ENCODE peak calls at places on chromosomes 7 and 10, in eight cellular contexts. L, K, H, W, X, E, J and C are unnamed samples.

GRCh38 chr7:99729501-99730261 is 5.3 kb downstream of the CYP3A7 start:
- DNase-seq in K (peak; percentile 64), J (no peak), H (no peak), E (no peak), W (no peak), L (peak; percentile 68), X (no peak), C (no peak)

GRCh38 chr10:133568287-133568614 is 2.9 kb upstream of the SYCE1 start:
- DNase-seq in X (no peak), L (no peak), W (no peak), K (no peak), E (no peak), H (no peak), J (no peak), C (no peak)

GRCh38 chr7:110905773-110906566 is 185.0 kb upstream of the LRRN3 start:
- DNase-seq in X (no peak), J (no peak), K (no peak), L (no peak), H (no peak), W (no peak), E (no peak), C (no peak)

GRCh38 chr10:86362129-86362527 is 4.5 kb downstream of the GRID1 start:
- DNase-seq in K (no peak), H (no peak), W (peak; percentile 4), X (no peak), E (peak; percentile 29), J (peak; percentile 37), L (no peak), C (no peak)

GRCh38 chr7:128672927-128673517 is 930 bp downstream of the GARIN1A start:
- DNase-seq in E (no peak), W (no peak), H (peak; percentile 67), J (no peak), L (no peak), K (no peak), X (no peak), C (no peak)

GRCh38 chr7:11193131-11193867 is 219.6 kb downstream of the PHF14 start:
- DNase-seq in X (no peak), J (no peak), E (peak; percentile 68), K (no peak), L (peak; percentile 60), H (peak; percentile 89), W (no peak), C (no peak)

GRCh38 chr7:55245271-55245723 is 119.8 kb upstream of the LANCL2 start:
- DNase-seq in E (no peak), L (peak; percentile 49), J (no peak), W (peak; percentile 29), H (no peak), X (no peak), K (no peak), C (no peak)

GRCh38 chr7:43844662-43845061 is 24.7 kb downstream of the MRPS24 start:
- DNase-seq in J (peak; percentile 0), L (no peak), X (no peak), K (no peak), W (no peak), E (no peak), H (no peak), C (no peak)

GRCh38 chr10:25078659-25079429 is 62.4 kb downstream of the THNSL1 start:
- DNase-seq in E (no peak), J (no peak), X (no peak), K (no peak), L (no peak), W (no peak), H (no peak), C (no peak)

GRCh38 chr7:27677912-27678612 is 15.4 kb upstream of the HIBADH start:
- DNase-seq in K (no peak), E (no peak), W (no peak), J (no peak), L (peak; percentile 95), H (peak; percentile 90), X (no peak), C (no peak)
- H3K27ac ChIP-seq in K (peak overlapping the region; percentile 87), E (no peak overlapping the region), W (peak overlapping the region; percentile 2), J (no peak overlapping the region), L (peak overlapping the region; percentile 100), H (no peak overlapping the region), X (no peak overlapping the region), C (no peak overlapping the region)

GRCh38 chr10:10644317-10645111 is 373.2 kb upstream of the CELF2 start:
- DNase-seq in H (no peak), K (no peak), J (peak; percentile 57), X (peak; percentile 50), E (no peak), L (no peak), W (peak; percentile 24), C (no peak)
- H3K27ac ChIP-seq in H (no peak overlapping the region), K (no peak overlapping the region), J (no peak overlapping the region), X (peak overlapping the region; percentile 75), E (peak overlapping the region; percentile 26), L (no peak overlapping the region), W (peak overlapping the region; percentile 69), C (no peak overlapping the region)

GRCh38 chr10:77424257-77424656 is 213.4 kb downstream of the KCNMA1 start:
- DNase-seq in J (no peak), W (no peak), L (no peak), K (no peak), X (no peak), H (no peak), E (no peak), C (no peak)
- H3K27ac ChIP-seq in J (no peak overlapping the region), W (no peak overlapping the region), L (no peak overlapping the region), K (no peak overlapping the region), X (no peak overlapping the region), H (no peak overlapping the region), E (no peak overlapping the region), C (no peak overlapping the region)

GRCh38 chr10:72106154-72106849 is 18.0 kb upstream of the SPOCK2 start:
- DNase-seq in E (no peak), L (no peak), X (no peak), K (no peak), J (no peak), H (no peak), W (no peak), C (no peak)
- H3K27ac ChIP-seq in E (no peak overlapping the region), L (peak overlapping the region; percentile 75), X (peak overlapping the region; percentile 65), K (no peak overlapping the region), J (no peak overlapping the region), H (no peak overlapping the region), W (no peak overlapping the region), C (no peak overlapping the region)

DNA sequence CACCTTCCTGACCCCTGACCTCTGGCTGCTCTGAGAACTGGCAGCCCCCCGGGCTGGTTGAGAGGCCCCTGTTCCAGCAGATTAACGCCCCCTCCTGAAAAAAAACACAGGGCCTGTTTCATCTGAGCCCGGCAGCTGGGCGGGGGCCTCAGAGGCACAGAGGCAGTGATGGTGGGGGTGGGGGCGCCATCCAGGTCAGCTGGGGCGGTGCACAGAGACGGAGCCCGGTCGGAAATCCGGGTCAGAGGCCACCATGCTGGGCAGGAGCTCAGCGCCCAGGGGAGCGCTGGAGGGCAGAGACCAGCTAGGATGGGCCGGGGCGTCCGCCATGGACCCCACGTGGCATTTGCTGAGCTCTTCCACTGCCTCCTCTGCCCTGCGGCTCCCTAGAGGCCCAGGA is 68.0 kb downstream of the UNCX start:
- DNase-seq in L (no peak), E (no peak), J (no peak), X (no peak), K (no peak), H (no peak), W (no peak), C (peak; percentile 7)
- H3K27ac ChIP-seq in L (no peak overlapping the region), E (no peak overlapping the region), J (no peak overlapping the region), X (no peak overlapping the region), K (no peak overlapping the region), H (no peak overlapping the region), W (no peak overlapping the region), C (peak overlapping the region; percentile 11)

DNA sequence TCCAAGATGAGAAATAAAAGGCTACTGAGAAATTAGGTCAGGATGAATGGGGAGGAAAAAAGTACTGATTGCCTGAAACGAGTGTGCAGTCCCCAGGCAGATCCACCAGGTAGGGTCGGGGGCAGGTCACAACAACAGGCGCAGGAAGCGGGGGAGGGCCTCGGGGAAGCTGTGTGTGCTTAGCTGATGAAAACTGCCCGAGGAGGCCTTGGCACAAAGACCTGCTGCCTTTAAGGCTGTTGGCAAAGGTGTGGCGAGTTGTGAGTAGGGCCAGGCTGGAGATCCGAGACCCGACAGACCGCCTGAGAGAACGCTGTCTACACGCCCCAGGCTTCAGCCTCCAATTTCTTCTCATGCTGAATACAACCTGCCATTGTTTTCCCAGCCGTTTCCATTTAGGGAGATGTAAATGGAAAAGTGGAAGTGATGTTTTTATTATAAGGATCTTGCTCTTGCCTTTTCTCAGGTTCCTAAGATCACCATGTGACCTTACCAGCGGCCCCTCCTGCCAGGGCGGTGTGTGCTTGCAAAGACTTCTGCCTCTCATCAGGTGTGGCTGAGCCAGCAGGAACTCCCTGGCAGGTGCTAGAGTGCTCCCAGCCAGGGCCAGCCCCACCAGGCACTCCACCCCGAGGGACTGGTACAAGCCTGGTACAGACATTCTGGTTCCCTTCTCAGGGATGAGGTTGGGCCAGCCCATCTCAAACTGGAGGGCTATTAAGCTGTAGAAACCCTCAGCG is 60.8 kb downstream of the DLG5 start:
- DNase-seq in H (no peak), E (no peak), W (peak; percentile 56), X (no peak), L (no peak), K (no peak), J (no peak), C (peak; percentile 46)
- H3K27ac ChIP-seq in H (no peak overlapping the region), E (no peak overlapping the region), W (no peak overlapping the region), X (no peak overlapping the region), L (no peak overlapping the region), K (peak overlapping the region; percentile 59), J (no peak overlapping the region), C (peak overlapping the region; percentile 32)

DNA sequence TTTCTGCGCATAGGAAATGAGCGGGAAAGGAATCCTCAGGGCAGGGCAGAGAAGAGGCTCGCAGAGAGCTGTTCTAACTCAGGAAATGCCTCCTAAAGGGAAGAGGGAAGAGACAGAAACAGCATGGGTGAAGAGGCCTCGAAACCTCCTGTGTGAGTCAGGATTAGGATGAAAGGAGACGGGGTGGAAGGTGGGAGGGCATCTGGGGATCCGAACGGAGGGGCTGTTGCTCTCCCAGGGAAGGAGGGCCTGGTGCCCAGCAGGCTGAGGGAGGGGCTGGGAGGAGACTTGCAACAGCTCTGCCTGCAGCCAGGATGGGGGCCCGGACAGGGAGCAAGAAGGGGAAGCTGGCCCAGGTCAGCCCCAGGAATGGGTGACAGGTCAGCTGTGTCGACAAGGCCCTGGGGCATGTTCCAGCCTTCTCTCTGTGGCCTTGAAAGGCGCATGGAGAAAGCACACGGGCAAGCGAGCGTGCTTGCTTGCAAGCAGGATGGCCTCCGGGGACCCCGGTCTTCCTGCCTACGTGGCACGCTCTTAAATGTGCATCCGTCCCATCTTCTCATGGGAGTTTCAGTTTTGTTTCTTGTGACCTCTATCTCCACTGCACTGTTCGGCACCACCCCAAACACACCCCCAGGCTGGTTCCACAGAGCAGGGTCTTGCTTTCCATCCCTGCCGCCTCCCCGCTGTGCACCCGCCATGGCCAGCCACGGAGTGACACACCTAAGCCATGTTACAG is 63.5 kb downstream of the HIPK2 start:
- DNase-seq in H (peak; percentile 67), W (peak; percentile 41), K (no peak), X (peak; percentile 56), E (peak; percentile 80), L (no peak), J (peak; percentile 79), C (no peak)
- H3K27ac ChIP-seq in H (no peak overlapping the region), W (peak overlapping the region; percentile 86), K (peak overlapping the region; percentile 23), X (peak overlapping the region; percentile 74), E (peak overlapping the region; percentile 61), L (no peak overlapping the region), J (no peak overlapping the region), C (no peak overlapping the region)

GRCh38 chr7:92766461-92767003 is 69.8 kb downstream of the CDK6 start:
- DNase-seq in K (no peak), W (no peak), X (no peak), H (no peak), L (peak; percentile 74), J (no peak), E (no peak), C (no peak)
- H3K27ac ChIP-seq in K (peak overlapping the region; percentile 46), W (no peak overlapping the region), X (peak overlapping the region; percentile 21), H (no peak overlapping the region), L (peak overlapping the region; percentile 92), J (no peak overlapping the region), E (no peak overlapping the region), C (no peak overlapping the region)